ENCODE peak calls at places on chromosomes 3 and 15, in seven cellular contexts. One of them, this sample, is unnamed.
A peak's percentile ranks its signal among the peaks of the same experiment; 100 is the strongest.

GRCh38 chr15:82132742-82133141 is 86.9 kb upstream of the MEX3B start:
- DNase-seq in spleen: no peak
- DNase-seq in gastrocnemius medialis: no peak
- DNase-seq in right lobe of liver: no peak
- DNase-seq in upper lobe of left lung: no peak
- DNase-seq in lower leg skin: no peak
- DNase-seq in uterus: no peak
- DNase-seq in this sample: no peak

GRCh38 chr3:168865022-168865551 is 769.4 kb upstream of the GOLIM4 start:
- DNase-seq in spleen: no peak
- DNase-seq in gastrocnemius medialis: no peak
- DNase-seq in right lobe of liver: no peak
- DNase-seq in upper lobe of left lung: no peak
- DNase-seq in lower leg skin: no peak
- DNase-seq in uterus: no peak
- DNase-seq in this sample: no peak

GRCh38 chr3:58434990-58435389 is 1.4 kb upstream of the PDHB start:
- DNase-seq in spleen: no peak
- DNase-seq in gastrocnemius medialis: no peak
- DNase-seq in right lobe of liver: no peak
- DNase-seq in upper lobe of left lung: no peak
- DNase-seq in lower leg skin: no peak
- DNase-seq in uterus: no peak
- DNase-seq in this sample: no peak

GRCh38 chr3:72462611-72463011 is 385.6 kb downstream of the SHQ1 start:
- DNase-seq in spleen: no peak
- DNase-seq in gastrocnemius medialis: no peak
- DNase-seq in right lobe of liver: peak; percentile 87
- DNase-seq in upper lobe of left lung: no peak
- DNase-seq in lower leg skin: peak; percentile 72
- DNase-seq in uterus: no peak
- DNase-seq in this sample: no peak

GRCh38 chr3:182370949-182371348 is 422.4 kb upstream of the ATP11B start:
- DNase-seq in spleen: no peak
- DNase-seq in gastrocnemius medialis: no peak
- DNase-seq in right lobe of liver: no peak
- DNase-seq in upper lobe of left lung: no peak
- DNase-seq in lower leg skin: no peak
- DNase-seq in uterus: no peak
- DNase-seq in this sample: no peak

GRCh38 chr15:89346516-89346915 is 11.9 kb upstream of the POLG start:
- DNase-seq in spleen: no peak
- DNase-seq in gastrocnemius medialis: no peak
- DNase-seq in right lobe of liver: no peak
- DNase-seq in upper lobe of left lung: no peak
- DNase-seq in lower leg skin: no peak
- DNase-seq in uterus: no peak
- DNase-seq in this sample: no peak

GRCh38 chr15:64251121-64251520 is 88.3 kb upstream of the PPIB start:
- DNase-seq in spleen: no peak
- DNase-seq in gastrocnemius medialis: no peak
- DNase-seq in right lobe of liver: no peak
- DNase-seq in upper lobe of left lung: no peak
- DNase-seq in lower leg skin: no peak
- DNase-seq in uterus: no peak
- DNase-seq in this sample: no peak

GRCh38 chr3:150736316-150736719 is 26.7 kb downstream of the SIAH2 start:
- DNase-seq in spleen: no peak
- DNase-seq in gastrocnemius medialis: no peak
- DNase-seq in right lobe of liver: no peak
- DNase-seq in upper lobe of left lung: no peak
- DNase-seq in lower leg skin: no peak
- DNase-seq in uterus: no peak
- DNase-seq in this sample: no peak

GRCh38 chr15:70261083-70261482 is 163.4 kb upstream of the TLE3 start:
- DNase-seq in spleen: peak; percentile 31
- DNase-seq in gastrocnemius medialis: no peak
- DNase-seq in right lobe of liver: no peak
- DNase-seq in upper lobe of left lung: no peak
- DNase-seq in lower leg skin: no peak
- DNase-seq in uterus: no peak
- DNase-seq in this sample: no peak

GRCh38 chr3:177491301-177492031 is 294.2 kb upstream of the TBL1XR1 start:
- DNase-seq in spleen: no peak
- DNase-seq in gastrocnemius medialis: no peak
- DNase-seq in right lobe of liver: no peak
- DNase-seq in upper lobe of left lung: no peak
- DNase-seq in lower leg skin: no peak
- DNase-seq in uterus: no peak
- DNase-seq in this sample: no peak

GRCh38 chr15:72184165-72184811 is 13.3 kb downstream of the GRAMD2A start:
- DNase-seq in spleen: peak; percentile 62
- DNase-seq in gastrocnemius medialis: no peak
- DNase-seq in right lobe of liver: no peak
- DNase-seq in upper lobe of left lung: peak; percentile 84
- DNase-seq in lower leg skin: no peak
- DNase-seq in uterus: no peak
- DNase-seq in this sample: no peak
- H3K4me3 ChIP-seq in spleen: no peak overlapping the region
- H3K4me3 ChIP-seq in gastrocnemius medialis: peak overlapping the region; percentile 19
- H3K4me3 ChIP-seq in right lobe of liver: no peak overlapping the region
- H3K4me3 ChIP-seq in upper lobe of left lung: peak overlapping the region; percentile 18
- H3K4me3 ChIP-seq in lower leg skin: no peak overlapping the region
- H3K4me3 ChIP-seq in uterus: no peak overlapping the region
- H3K4me3 ChIP-seq in this sample: peak overlapping the region; percentile 48

DNA sequence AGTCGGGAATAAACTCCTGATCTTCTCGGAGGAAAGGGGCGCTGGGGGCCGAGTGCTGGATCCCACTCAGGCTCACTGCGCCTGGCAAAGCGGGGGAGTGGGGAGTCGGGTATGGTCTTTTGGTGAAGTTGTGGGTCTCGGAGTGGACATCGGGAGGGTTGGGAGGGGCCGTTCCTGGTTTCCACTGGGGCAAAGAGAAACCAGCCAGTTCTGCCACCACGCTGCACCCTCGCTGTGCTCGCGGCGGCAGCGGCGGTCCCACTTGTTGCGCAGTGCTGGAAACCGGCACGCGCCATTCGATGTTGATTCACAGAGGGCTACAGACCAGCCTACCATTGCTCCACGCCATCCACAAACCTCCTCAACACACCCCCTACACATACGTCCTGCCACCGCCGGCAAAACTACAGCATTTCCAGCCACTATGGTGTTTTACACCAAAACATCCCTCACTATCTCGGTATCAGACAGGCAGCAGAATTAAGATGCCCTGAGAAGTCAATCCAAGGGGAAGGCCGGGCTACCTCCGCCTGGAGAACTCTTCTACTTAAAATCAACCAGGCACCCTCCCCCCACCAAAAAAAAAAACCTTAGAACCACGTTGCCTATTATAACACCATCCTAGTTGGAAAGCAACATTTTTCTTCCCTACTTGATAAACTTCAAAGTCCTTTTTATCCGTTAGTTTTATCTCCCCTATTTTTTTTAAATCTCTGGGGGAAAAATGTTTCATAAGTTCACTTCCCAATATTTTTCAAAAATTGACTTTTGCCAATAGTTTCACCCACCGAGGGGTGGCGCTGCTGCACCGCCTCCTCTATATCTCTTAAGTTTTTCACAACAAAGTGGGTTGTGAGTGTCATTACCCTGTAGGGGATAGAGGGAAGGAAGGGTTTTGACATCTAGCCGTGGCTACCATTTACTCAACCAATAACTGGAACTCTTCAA is 3.6 kb downstream of the BCL6 start:
- DNase-seq in spleen: peak; percentile 91
- DNase-seq in gastrocnemius medialis: peak; percentile 65
- DNase-seq in right lobe of liver: peak; percentile 77
- DNase-seq in upper lobe of left lung: peak; percentile 79
- DNase-seq in lower leg skin: peak; percentile 95
- DNase-seq in uterus: peak; percentile 78
- DNase-seq in this sample: peak; percentile 90
- TF ChIP-seq POLR2A in spleen: no peak
- TF ChIP-seq POLR2A in gastrocnemius medialis: peak; percentile 61
- TF ChIP-seq POLR2A in right lobe of liver: peak; percentile 51
- TF ChIP-seq POLR2A in upper lobe of left lung: peak; percentile 12
- TF ChIP-seq POLR2A in lower leg skin: no peak
- TF ChIP-seq POLR2A in uterus: no peak
- TF ChIP-seq POLR2A in this sample: no peak

DNA sequence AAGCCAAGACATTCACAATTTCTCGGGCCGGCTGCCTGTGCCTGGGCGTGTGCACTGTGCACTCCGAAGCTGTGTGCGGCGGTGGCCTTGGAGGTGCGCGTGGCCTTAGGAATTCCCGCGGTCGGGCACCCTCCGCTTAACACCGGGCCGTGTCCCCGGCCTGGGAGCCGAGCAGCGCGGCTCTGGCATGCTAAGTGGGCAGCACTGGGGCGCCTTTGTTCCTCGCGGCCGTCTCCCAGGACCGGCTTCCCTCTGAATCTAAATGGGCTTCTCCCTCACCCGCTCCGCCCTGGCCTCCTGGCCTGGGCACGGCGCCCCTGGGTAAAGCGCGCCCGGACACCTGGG is 498 bp upstream of the ARNT2 start:
- DNase-seq in spleen: no peak
- DNase-seq in gastrocnemius medialis: no peak
- DNase-seq in right lobe of liver: no peak
- DNase-seq in upper lobe of left lung: no peak
- DNase-seq in lower leg skin: no peak
- DNase-seq in uterus: no peak
- DNase-seq in this sample: no peak
- H3K4me3 ChIP-seq in spleen: peak overlapping the region; percentile 51
- H3K4me3 ChIP-seq in gastrocnemius medialis: peak overlapping the region; percentile 59
- H3K4me3 ChIP-seq in right lobe of liver: peak overlapping the region; percentile 46
- H3K4me3 ChIP-seq in upper lobe of left lung: peak overlapping the region; percentile 59
- H3K4me3 ChIP-seq in lower leg skin: no peak overlapping the region
- H3K4me3 ChIP-seq in uterus: peak overlapping the region; percentile 25
- H3K4me3 ChIP-seq in this sample: peak overlapping the region; percentile 57

DNA sequence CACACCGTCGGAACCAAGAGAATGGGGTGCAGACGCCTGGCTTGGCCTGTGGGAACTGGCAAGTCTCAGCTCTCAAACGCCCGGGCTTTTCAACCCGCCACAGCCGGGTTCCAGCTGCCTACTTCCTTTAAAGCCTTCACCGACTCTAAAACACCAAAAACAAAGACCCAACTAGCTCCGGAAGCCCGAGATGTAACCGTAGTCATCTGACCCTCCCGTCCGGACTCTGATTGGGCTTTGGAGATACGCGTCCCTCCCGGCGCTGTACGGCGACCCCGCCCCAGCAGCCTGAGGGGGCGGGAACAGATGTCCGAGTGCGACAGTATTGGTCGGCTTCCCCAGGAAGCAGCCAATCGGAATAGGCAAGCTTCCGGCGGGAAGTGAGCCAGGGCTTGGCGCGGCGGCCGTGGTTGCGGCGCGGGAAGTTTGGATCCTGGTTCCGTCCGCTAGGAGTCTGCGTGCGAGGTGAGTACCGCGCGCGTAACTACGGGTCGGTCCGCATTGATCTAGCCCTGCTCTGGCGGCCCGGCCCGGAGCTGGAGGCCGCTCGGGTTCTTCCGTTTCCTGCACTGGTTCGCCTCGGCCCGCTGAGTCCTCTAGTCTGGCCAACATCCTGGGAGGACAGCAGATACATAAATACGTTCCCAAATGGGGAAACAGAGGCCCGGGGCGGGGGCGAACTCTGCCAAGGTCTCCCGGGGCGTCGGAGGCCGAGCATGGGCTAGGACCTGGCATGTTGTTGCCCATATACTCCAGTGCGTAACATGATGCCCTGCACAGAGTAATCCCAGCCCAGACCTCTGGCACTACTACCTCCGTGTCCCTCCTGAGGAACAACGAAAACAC is at the start of gene BLM:
- DNase-seq in spleen: peak; percentile 98
- DNase-seq in gastrocnemius medialis: peak; percentile 96
- DNase-seq in right lobe of liver: peak; percentile 97
- DNase-seq in upper lobe of left lung: peak; percentile 97
- DNase-seq in lower leg skin: peak; percentile 99
- DNase-seq in uterus: peak; percentile 95
- DNase-seq in this sample: peak; percentile 97
- TF ChIP-seq POLR2A in spleen: peak; percentile 58
- TF ChIP-seq POLR2A in gastrocnemius medialis: peak; percentile 44
- TF ChIP-seq POLR2A in right lobe of liver: peak; percentile 67
- TF ChIP-seq POLR2A in upper lobe of left lung: peak; percentile 72
- TF ChIP-seq POLR2A in lower leg skin: no peak
- TF ChIP-seq POLR2A in uterus: peak; percentile 65
- TF ChIP-seq POLR2A in this sample: peak; percentile 59

This sample was measured in Peyer's patch.